ENCODE peak calls at places on chromosome 4, in eight cellular contexts. E, J, H, N, Y, U, D and A are unnamed samples. For H3K4me1, the result is how much of the 10 kb centered on the place peaks cover.

GRCh38 chr4:4659871-4660651 is 118.2 kb upstream of the STX18 start:
- DNase-seq in E (no peak), J (no peak), H (peak), N (no peak), Y (no peak), U (no peak), D (no peak), A (no peak)

GRCh38 chr4:147340111-147340510 is 140.8 kb upstream of the EDNRA start:
- DNase-seq in E (no peak), J (no peak), H (peak), N (no peak), Y (no peak), U (no peak), D (no peak), A (no peak)

GRCh38 chr4:124199755-124200154 is 512.8 kb downstream of the ANKRD50 start:
- DNase-seq in E (no peak), J (no peak), H (peak), N (no peak), Y (no peak), U (no peak), D (no peak), A (no peak)

GRCh38 chr4:26899991-26900390 is 39.4 kb downstream of the STIM2 start:
- DNase-seq in E (no peak), J (no peak), H (no peak), N (no peak), Y (no peak), U (no peak), D (no peak), A (no peak)

GRCh38 chr4:15233626-15234025 is 194.2 kb upstream of the C1QTNF7 start:
- DNase-seq in E (no peak), J (no peak), H (no peak), N (no peak), Y (no peak), U (no peak), D (no peak), A (no peak)

GRCh38 chr4:105496899-105497298 is 23.0 kb upstream of the PPA2 start:
- DNase-seq in E (no peak), J (no peak), H (no peak), N (no peak), Y (no peak), U (no peak), D (no peak), A (no peak)

GRCh38 chr4:100591156-100591876 is 73.5 kb upstream of the EMCN start:
- DNase-seq in E (no peak), J (peak), H (no peak), N (no peak), Y (no peak), U (no peak), D (peak), A (peak)

GRCh38 chr4:119536572-119537528 is 91.8 kb downstream of the PDE5A start:
- DNase-seq in E (no peak), J (no peak), H (peak), N (no peak), Y (no peak), U (no peak), D (no peak), A (no peak)

GRCh38 chr4:100843897-100844296 is 326.1 kb upstream of the EMCN start:
- DNase-seq in E (no peak), J (no peak), H (no peak), N (no peak), Y (no peak), U (no peak), D (no peak), A (no peak)

GRCh38 chr4:71711044-71711984 is 72.6 kb downstream of the GC start:
- DNase-seq in E (no peak), J (no peak), H (no peak), N (no peak), Y (no peak), U (no peak), D (no peak), A (no peak)

GRCh38 chr4:14520171-14520570 is 482.1 kb upstream of the CPEB2 start:
- DNase-seq in E (no peak), J (no peak), H (no peak), N (no peak), Y (no peak), U (no peak), D (no peak), A (no peak)

GRCh38 chr4:109816082-109816442 is 500 bp downstream of the GAR1 start:
- DNase-seq in E (no peak), J (no peak), H (no peak), N (peak), Y (no peak), U (peak), D (peak), A (no peak)

GRCh38 chr4:19002170-19002569 is 980.6 kb upstream of the LCORL start:
- DNase-seq in E (no peak), J (no peak), H (no peak), N (no peak), Y (no peak), U (no peak), D (no peak), A (no peak)

GRCh38 chr4:84218002-84218401 is 281.1 kb downstream of the NKX6-1 start:
- DNase-seq in E (no peak), J (no peak), H (no peak), N (no peak), Y (no peak), U (no peak), D (no peak), A (no peak)

GRCh38 chr4:70706516-70706915 is 15.2 kb upstream of the RUFY3 start:
- DNase-seq in E (no peak), J (no peak), H (peak), N (no peak), Y (no peak), U (no peak), D (no peak), A (no peak)

GRCh38 chr4:7160439-7160838 is 31.9 kb upstream of the SORCS2 start:
- DNase-seq in E (no peak), J (no peak), H (no peak), N (peak), Y (peak), U (no peak), D (peak), A (peak)

GRCh38 chr4:52420330-52420729 is 238.8 kb downstream of the USP46 start:
- DNase-seq in E (no peak), J (no peak), H (no peak), N (no peak), Y (no peak), U (peak), D (no peak), A (no peak)

GRCh38 chr4:144710526-144710912 is 64.6 kb downstream of the HHIP start:
- DNase-seq in E (no peak), J (no peak), H (no peak), N (no peak), Y (no peak), U (no peak), D (no peak), A (no peak)

GRCh38 chr4:101205878-101206277 is 141.4 kb downstream of the PPP3CA start:
- DNase-seq in E (no peak), J (no peak), H (peak), N (no peak), Y (no peak), U (no peak), D (no peak), A (no peak)

GRCh38 chr4:159201168-159201567 is 98.3 kb downstream of the RAPGEF2 start:
- DNase-seq in E (no peak), J (no peak), H (no peak), N (no peak), Y (no peak), U (no peak), D (no peak), A (no peak)

GRCh38 chr4:175946472-175947116 is 119.0 kb upstream of the WDR17 start:
- DNase-seq in E (no peak), J (no peak), H (no peak), N (no peak), Y (no peak), U (no peak), D (no peak), A (no peak)

GRCh38 chr4:171719691-171720090 is 93.5 kb upstream of the GALNTL6 start:
- DNase-seq in E (no peak), J (no peak), H (no peak), N (no peak), Y (no peak), U (no peak), D (no peak), A (no peak)

GRCh38 chr4:185566972-185567749 is 31.9 kb upstream of the PDLIM3 start:
- DNase-seq in E (no peak), J (no peak), H (peak), N (no peak), Y (no peak), U (no peak), D (peak), A (no peak)

GRCh38 chr4:2860391-2861348 is 17.0 kb downstream of the ADD1 start:
- DNase-seq in E (no peak), J (peak), H (peak), N (no peak), Y (no peak), U (no peak), D (peak), A (no peak)

GRCh38 chr4:89615056-89615455 is 221.9 kb downstream of the SNCA start:
- DNase-seq in E (no peak), J (no peak), H (no peak), N (no peak), Y (no peak), U (no peak), D (no peak), A (no peak)

GRCh38 chr4:151983854-151984253 is 223.0 kb upstream of the GATB start:
- DNase-seq in E (no peak), J (no peak), H (no peak), N (no peak), Y (no peak), U (no peak), D (peak), A (peak)

GRCh38 chr4:175035907-175036306 is 117.7 kb downstream of the ADAM29 start:
- DNase-seq in E (no peak), J (no peak), H (no peak), N (no peak), Y (no peak), U (no peak), D (no peak), A (no peak)

GRCh38 chr4:20252656-20253271 is 1.1 kb downstream of the SLIT2 start:
- DNase-seq in E (no peak), J (peak), H (peak), N (peak), Y (peak), U (peak), D (peak), A (peak)

GRCh38 chr4:38730830-38731646 is 51.8 kb downstream of the TLR10 start:
- DNase-seq in E (peak), J (peak), H (peak), N (peak), Y (peak), U (peak), D (peak), A (peak)

GRCh38 chr4:189600598-189601435 is 339.9 kb upstream of the FRG1 start:
- DNase-seq in E (no peak), J (no peak), H (no peak), N (no peak), Y (no peak), U (no peak), D (no peak), A (no peak)

GRCh38 chr4:56728512-56728911 is 47.4 kb upstream of the HOPX start:
- DNase-seq in E (no peak), J (peak), H (peak), N (peak), Y (no peak), U (no peak), D (no peak), A (peak)

GRCh38 chr4:82798168-82799005 is at the start of gene SCD5:
- DNase-seq in E (no peak), J (peak), H (peak), N (peak), Y (no peak), U (peak), D (peak), A (peak)

GRCh38 chr4:76692761-76693160 is 205.2 kb downstream of the SOWAHB start:
- DNase-seq in E (no peak), J (no peak), H (no peak), N (no peak), Y (no peak), U (no peak), D (no peak), A (no peak)

GRCh38 chr4:103098746-103099421 is 750 bp downstream of the BDH2 start:
- DNase-seq in E (no peak), J (no peak), H (peak), N (no peak), Y (no peak), U (no peak), D (no peak), A (no peak)

GRCh38 chr4:10701702-10702460 is 17.3 kb upstream of the CLNK start:
- DNase-seq in E (no peak), J (no peak), H (peak), N (no peak), Y (no peak), U (no peak), D (no peak), A (no peak)

GRCh38 chr4:25022198-25022597 is 8.5 kb downstream of the LGI2 start:
- DNase-seq in E (no peak), J (no peak), H (no peak), N (no peak), Y (no peak), U (no peak), D (no peak), A (no peak)

GRCh38 chr4:2260336-2261109 is 1.4 kb downstream of the MXD4 start:
- DNase-seq in E (no peak), J (peak), H (no peak), N (peak), Y (peak), U (peak), D (peak), A (peak)

DNA sequence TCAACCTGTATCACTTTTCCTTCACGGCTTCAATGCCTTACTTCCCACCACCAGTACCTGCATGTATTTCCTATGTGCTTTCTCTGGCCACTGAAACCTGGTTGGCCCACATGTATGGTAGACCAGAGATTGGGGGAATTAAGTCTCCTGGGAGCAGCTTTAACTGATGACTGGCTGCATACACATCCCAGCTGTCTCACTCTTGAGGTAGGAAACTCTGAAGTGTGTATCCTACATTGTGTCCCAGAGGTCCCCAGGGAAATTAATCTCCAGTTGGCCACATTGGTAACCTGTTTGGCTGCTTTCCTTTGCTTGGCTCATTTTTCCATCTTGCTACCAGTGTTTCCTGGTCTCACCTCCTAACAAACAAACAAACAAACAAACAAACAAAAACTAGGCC is 124.4 kb downstream of the ZNF827 start:
- DNase-seq in E (no peak), J (no peak), H (no peak), N (no peak), Y (no peak), U (no peak), D (no peak), A (no peak)
- H3K4me3 ChIP-seq in E (no peak), J (no peak), H (no peak), N (no peak), Y (no peak), U (no peak), D (no peak), A (no peak)

GRCh38 chr4:8241895-8242696 is 27.5 kb upstream of the HTRA3 start:
- DNase-seq in E (peak), J (peak), H (peak), N (peak), Y (peak), U (peak), D (peak), A (peak)

GRCh38 chr4:8239226-8239625 is 30.3 kb upstream of the HTRA3 start:
- DNase-seq in E (no peak), J (no peak), H (no peak), N (no peak), Y (no peak), U (no peak), D (no peak), A (no peak)

GRCh38 chr4:8239661-8240060 is 29.9 kb upstream of the HTRA3 start:
- DNase-seq in E (no peak), J (no peak), H (no peak), N (no peak), Y (no peak), U (peak), D (no peak), A (no peak)

GRCh38 chr4:8241211-8241779 is 28.3 kb upstream of the HTRA3 start:
- DNase-seq in E (no peak), J (no peak), H (no peak), N (no peak), Y (no peak), U (peak), D (no peak), A (no peak)

GRCh38 chr4:8240211-8241041 is 29.1 kb upstream of the HTRA3 start:
- DNase-seq in E (no peak), J (no peak), H (no peak), N (no peak), Y (no peak), U (peak), D (no peak), A (no peak)
- H3K4me1 ChIP-seq in E (under half), J (under half), H (under half), N (under half), Y (under half), U (under half), D (under half), A (under half)

GRCh38 chr4:763191-763810 is 57.7 kb downstream of the PCGF3 start:
- DNase-seq in E (no peak), J (no peak), H (no peak), N (no peak), Y (no peak), U (no peak), D (no peak), A (peak)

GRCh38 chr4:761739-762138 is 56.1 kb downstream of the PCGF3 start:
- DNase-seq in E (no peak), J (no peak), H (no peak), N (no peak), Y (no peak), U (no peak), D (no peak), A (no peak)

GRCh38 chr4:761086-761485 is 55.5 kb downstream of the PCGF3 start:
- DNase-seq in E (no peak), J (no peak), H (no peak), N (no peak), Y (no peak), U (no peak), D (no peak), A (no peak)

GRCh38 chr4:763922-764321 is 58.3 kb downstream of the PCGF3 start:
- DNase-seq in E (no peak), J (no peak), H (no peak), N (no peak), Y (no peak), U (no peak), D (no peak), A (no peak)

DNA sequence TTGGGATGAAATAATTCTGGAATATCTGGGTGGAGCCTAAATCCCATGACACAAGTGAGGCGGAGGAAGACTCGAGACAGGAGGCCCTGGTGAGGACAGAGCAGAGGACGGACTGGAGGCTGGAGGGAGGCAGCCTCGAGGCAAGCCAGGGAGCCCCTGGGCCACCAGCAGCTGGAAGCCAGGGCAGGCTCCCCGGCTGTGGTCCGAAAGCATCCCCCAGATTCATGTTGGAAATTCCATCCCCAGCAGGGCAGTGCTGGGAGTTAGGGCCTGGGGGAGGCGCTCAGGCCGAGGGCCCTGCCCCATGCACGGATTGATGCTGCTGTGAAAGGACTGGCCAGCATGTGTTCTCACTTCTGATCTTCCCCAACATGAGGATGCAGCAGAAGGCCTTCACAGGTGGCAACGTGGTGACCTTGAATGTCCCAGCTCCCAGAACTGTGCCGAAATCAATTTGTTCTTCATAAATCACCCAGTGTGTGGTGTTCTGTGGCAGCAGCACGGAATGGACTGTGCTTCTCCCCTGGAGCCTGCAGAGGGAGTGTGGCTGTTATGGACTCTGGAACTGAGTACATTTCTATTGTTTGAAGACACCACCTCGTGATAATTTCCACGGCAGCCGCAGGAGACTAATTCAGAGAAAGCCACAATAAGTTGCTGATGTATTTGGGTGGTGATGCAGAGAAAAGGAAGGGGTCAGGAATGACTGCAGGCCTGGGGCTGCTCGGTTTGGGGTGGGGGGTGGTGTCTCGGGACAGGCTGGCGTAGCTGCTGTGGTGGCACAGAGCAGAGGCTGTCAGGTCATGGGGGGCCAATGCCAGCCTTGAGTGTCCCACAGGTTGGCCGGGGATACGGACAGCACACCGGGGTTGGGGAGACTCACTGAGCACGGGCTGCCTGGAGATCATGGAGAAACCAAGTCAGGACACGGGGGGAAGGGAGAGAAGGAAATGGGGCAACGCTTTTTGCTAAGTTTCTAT is 56.9 kb downstream of the PCGF3 start:
- DNase-seq in E (no peak), J (no peak), H (no peak), N (no peak), Y (no peak), U (no peak), D (no peak), A (no peak)
- TF ChIP-seq POLR2A in E (no peak), J (no peak), H (no peak), N (no peak), Y (no peak), U (no peak), D (no peak), A (no peak)

DNA sequence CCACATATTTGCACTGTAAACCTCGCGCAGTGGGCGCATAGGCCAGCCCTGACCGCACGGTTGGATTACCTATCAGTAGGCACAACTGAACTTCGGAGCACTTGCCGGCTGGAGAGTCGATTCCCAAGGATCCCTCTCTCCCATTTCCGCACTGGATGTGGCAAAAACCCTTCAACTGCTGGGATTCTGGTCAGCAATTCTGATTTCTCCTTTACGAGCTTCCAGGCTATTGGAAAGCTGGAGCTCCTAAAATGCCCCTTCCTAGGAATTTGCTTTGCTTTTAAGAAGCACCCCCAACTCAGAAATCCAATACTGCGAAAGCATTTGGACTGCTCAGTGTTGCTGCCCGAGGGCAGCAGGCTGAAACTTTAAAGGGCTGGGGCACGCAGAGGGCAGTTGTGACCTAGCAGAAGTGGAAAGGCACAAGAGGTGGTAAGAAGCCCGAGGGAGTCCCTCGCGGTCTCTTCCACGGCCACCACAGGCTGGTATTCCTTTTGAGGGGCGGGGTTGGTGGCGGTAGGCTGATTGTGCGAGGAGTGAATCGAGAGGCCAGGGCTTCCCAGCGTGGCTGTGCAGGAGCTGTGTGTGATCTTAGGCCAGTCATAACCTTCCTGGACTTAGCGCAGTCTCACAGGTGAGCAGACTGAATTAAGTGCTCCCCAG is 1.6 kb downstream of the ZAR1 start:
- DNase-seq in E (no peak), J (no peak), H (no peak), N (no peak), Y (no peak), U (peak), D (no peak), A (no peak)
- H3K4me3 ChIP-seq in E (peak), J (no peak), H (no peak), N (no peak), Y (no peak), U (peak), D (no peak), A (no peak)